ENCODE peak calls at places on chromosomes 16 and 17, in four cellular contexts. T is BJ, P is AG10803, D is prostate gland. M is an unnamed sample.

GRCh38 chr17:17518951-17519350 is 22.8 kb upstream of the RASD1 start:
- DNase-seq in T (no peak), P (no peak), D (no peak), M (no peak)

GRCh38 chr17:79444226-79444625 is 166.6 kb downstream of the RBFOX3 start:
- DNase-seq in T (no peak), P (no peak), D (no peak), M (no peak)

GRCh38 chr16:7805997-7806396 is 473.4 kb downstream of the RBFOX1 start:
- DNase-seq in T (no peak), P (no peak), D (no peak), M (no peak)

GRCh38 chr17:31415004-31415454 is 23.6 kb downstream of the RAB11FIP4 start:
- DNase-seq in T (no peak), P (no peak), D (no peak), M (no peak)

GRCh38 chr17:75645501-75645888 is 12.3 kb downstream of the SMIM5 start:
- DNase-seq in T (no peak), P (no peak), D (peak), M (no peak)

GRCh38 chr17:27630607-27631408 is at the start of gene LGALS9:
- DNase-seq in T (no peak), P (peak), D (no peak), M (peak)

GRCh38 chr17:28861393-28862203 is 6.8 kb downstream of the ERAL1 start:
- DNase-seq in T (no peak), P (no peak), D (no peak), M (no peak)

GRCh38 chr17:52465407-52465806 is 306.9 kb upstream of the CA10 start:
- DNase-seq in T (no peak), P (no peak), D (no peak), M (no peak)

GRCh38 chr17:59372138-59372751 is 40.8 kb downstream of the YPEL2 start:
- DNase-seq in T (peak), P (peak), D (peak), M (peak)

GRCh38 chr16:28912558-28912957 is 12.5 kb downstream of the RABEP2 start:
- DNase-seq in T (no peak), P (no peak), D (no peak), M (no peak)

GRCh38 chr16:83715217-83715920 is 92.4 kb upstream of the HSBP1 start:
- DNase-seq in T (no peak), P (no peak), D (peak), M (no peak)

GRCh38 chr17:58525239-58525638 is 10.8 kb upstream of the MTMR4 start:
- DNase-seq in T (peak), P (peak), D (no peak), M (no peak)

GRCh38 chr17:79579074-79579800 is 31.6 kb downstream of the RBFOX3 start:
- DNase-seq in T (no peak), P (no peak), D (no peak), M (no peak)

GRCh38 chr17:29195465-29196081 is 15.4 kb upstream of the MYO18A start:
- DNase-seq in T (no peak), P (no peak), D (no peak), M (peak)

GRCh38 chr17:352421-353212 is at the start of gene RPH3AL:
- DNase-seq in T (no peak), P (peak), D (peak), M (no peak)

GRCh38 chr16:89009343-89010209 is 32.6 kb upstream of the CBFA2T3 start:
- DNase-seq in T (no peak), P (no peak), D (no peak), M (peak)

GRCh38 chr16:87240211-87241134 is 76.7 kb downstream of the C16orf95 start:
- DNase-seq in T (peak), P (peak), D (no peak), M (no peak)

GRCh38 chr16:26598061-26598460 is 468.7 kb upstream of the C16orf82 start:
- DNase-seq in T (no peak), P (no peak), D (no peak), M (no peak)

GRCh38 chr16:62940573-62940972 is 904.3 kb upstream of the CDH8 start:
- DNase-seq in T (no peak), P (no peak), D (no peak), M (no peak)

GRCh38 chr17:18858567-18859245 is 775 bp downstream of the PRPSAP2 start:
- DNase-seq in T (no peak), P (no peak), D (no peak), M (no peak)

GRCh38 chr16:89672177-89672941 is 14.1 kb upstream of the CDK10 start:
- DNase-seq in T (no peak), P (no peak), D (no peak), M (no peak)

GRCh38 chr17:8438441-8438840 is 2.8 kb downstream of the NDEL1 start:
- DNase-seq in T (no peak), P (no peak), D (no peak), M (no peak)

GRCh38 chr16:80622007-80622406 is 81.2 kb downstream of the DYNLRB2 start:
- DNase-seq in T (no peak), P (no peak), D (no peak), M (peak)

GRCh38 chr16:4115209-4115940 is 867 bp downstream of the ADCY9 start:
- DNase-seq in T (no peak), P (peak), D (peak), M (peak)

GRCh38 chr17:2718150-2718938 is 6.8 kb upstream of the CLUH start:
- DNase-seq in T (no peak), P (no peak), D (no peak), M (no peak)

GRCh38 chr17:1915889-1916288 is 86.1 kb downstream of the RPA1 start:
- DNase-seq in T (no peak), P (no peak), D (no peak), M (no peak)

GRCh38 chr17:47776330-47777197 is 43.5 kb downstream of the TBX21 start:
- DNase-seq in T (no peak), P (peak), D (no peak), M (peak)

GRCh38 chr17:63960006-63960405 is 12.7 kb downstream of the SCN4A start:
- DNase-seq in T (no peak), P (no peak), D (no peak), M (no peak)

GRCh38 chr17:9817086-9817485 is 4.8 kb downstream of the GSG1L2 start:
- DNase-seq in T (no peak), P (peak), D (peak), M (no peak)

GRCh38 chr16:89507834-89508590 is at the start of gene SPG7:
- DNase-seq in T (no peak), P (peak), D (peak), M (peak)

GRCh38 chr17:514584-514983 is 162.0 kb upstream of the RPH3AL start:
- DNase-seq in T (no peak), P (no peak), D (no peak), M (no peak)

GRCh38 chr17:8417806-8418205 is 17.9 kb upstream of the NDEL1 start:
- DNase-seq in T (no peak), P (no peak), D (no peak), M (no peak)

GRCh38 chr17:33390479-33391027 is 97.5 kb upstream of the ASIC2 start:
- DNase-seq in T (peak), P (peak), D (no peak), M (no peak)

GRCh38 chr17:51608251-51608933 is 348.0 kb downstream of the UTP18 start:
- DNase-seq in T (no peak), P (no peak), D (no peak), M (no peak)

GRCh38 chr17:31130286-31131224 is 35.8 kb downstream of the NF1 start:
- DNase-seq in T (no peak), P (no peak), D (no peak), M (no peak)

GRCh38 chr16:54928421-54929089 is 2.1 kb upstream of the IRX5 start:
- DNase-seq in T (no peak), P (peak), D (peak), M (peak)
- TF ChIP-seq CTCF in T (no peak), P (no peak), D (peak), M (no peak)

GRCh38 chr17:50541916-50542688 is 4.9 kb upstream of the SPATA20 start:
- DNase-seq in T (peak), P (peak), D (peak), M (peak)
- TF ChIP-seq CTCF in T (peak), P (peak), D (peak), M (peak)

DNA sequence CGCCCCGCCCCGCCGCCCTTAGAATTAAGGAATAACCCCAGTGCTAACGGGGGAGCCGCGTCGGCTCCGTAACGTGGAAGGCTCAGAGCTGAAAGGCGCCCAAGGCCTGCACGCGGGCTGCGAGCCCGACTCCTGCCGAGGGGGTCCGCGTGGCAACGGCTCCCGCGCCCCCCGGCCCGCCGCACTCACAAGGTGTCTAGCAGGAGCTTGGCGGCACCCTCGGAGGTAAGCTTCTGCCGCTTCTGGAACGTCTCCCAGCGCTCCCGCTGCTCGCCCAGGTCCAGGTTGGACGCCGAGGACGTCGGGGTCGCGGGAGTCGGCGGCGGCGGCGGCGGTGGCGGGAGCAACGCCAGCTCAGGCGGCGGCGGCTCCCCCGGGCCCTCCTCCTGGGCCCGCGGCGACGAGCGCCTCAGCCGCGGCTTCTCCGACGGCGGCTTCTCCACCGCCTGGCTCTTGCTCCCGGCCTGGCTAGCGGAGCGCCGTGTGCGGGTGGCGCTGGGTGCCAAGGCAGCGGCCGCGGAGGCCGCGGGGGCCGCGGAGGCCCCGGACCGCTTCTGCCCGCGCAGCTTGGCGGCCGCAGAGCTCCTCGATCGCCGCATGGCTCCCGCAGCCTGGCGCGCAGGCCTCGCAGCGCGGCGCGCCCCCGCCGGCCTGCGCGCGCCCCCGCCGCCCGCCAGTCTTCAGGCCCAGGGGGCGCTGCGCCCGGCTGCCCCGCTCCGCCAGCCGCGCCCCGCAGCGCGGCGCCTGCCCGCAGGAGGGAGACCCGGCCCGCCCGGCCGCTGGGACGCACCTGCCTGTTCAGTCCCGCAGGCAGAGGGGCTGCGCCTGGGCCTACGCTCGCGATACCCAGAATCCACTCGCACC is at the start of gene CENPV:
- DNase-seq in T (no peak), P (peak), D (peak), M (peak)
- TF ChIP-seq CTCF in T (no peak), P (no peak), D (peak), M (peak)

DNA sequence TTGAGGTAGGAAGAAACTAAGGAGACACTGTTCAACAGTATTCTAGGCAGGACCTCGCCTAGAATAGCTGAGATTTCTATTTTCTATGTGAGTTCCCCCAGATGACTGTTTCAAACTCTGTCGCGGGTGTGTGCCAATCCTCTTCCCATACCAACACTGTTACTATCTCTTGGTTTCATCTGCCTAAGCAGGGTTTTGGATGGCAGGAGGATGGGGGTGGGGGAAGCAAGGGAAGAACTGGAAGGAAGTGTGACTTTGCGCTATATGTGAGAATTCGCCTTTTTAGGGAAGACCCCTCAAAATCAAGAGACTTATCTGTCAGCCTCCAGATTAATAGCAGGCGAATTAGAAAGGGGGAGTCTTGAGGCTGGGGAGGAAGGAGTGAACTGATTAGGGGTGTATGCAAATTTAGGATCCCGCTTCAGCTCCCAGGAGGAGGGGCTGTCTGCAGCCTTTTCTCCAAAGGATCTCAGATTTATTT is 521 bp upstream of the G6PC3 start:
- DNase-seq in T (no peak), P (peak), D (no peak), M (no peak)
- TF ChIP-seq CTCF in T (no peak), P (peak), D (no peak), M (no peak)

GRCh38 chr17:72033311-72033710 is 87.5 kb upstream of the SOX9 start:
- DNase-seq in T (no peak), P (no peak), D (no peak), M (no peak)

GRCh38 chr17:72025113-72025512 is 95.7 kb upstream of the SOX9 start:
- DNase-seq in T (no peak), P (no peak), D (no peak), M (no peak)

GRCh38 chr17:72034000-72034399 is 86.8 kb upstream of the SOX9 start:
- DNase-seq in T (no peak), P (no peak), D (no peak), M (peak)

GRCh38 chr17:72031219-72031906 is 89.5 kb upstream of the SOX9 start:
- DNase-seq in T (no peak), P (no peak), D (no peak), M (no peak)

DNA sequence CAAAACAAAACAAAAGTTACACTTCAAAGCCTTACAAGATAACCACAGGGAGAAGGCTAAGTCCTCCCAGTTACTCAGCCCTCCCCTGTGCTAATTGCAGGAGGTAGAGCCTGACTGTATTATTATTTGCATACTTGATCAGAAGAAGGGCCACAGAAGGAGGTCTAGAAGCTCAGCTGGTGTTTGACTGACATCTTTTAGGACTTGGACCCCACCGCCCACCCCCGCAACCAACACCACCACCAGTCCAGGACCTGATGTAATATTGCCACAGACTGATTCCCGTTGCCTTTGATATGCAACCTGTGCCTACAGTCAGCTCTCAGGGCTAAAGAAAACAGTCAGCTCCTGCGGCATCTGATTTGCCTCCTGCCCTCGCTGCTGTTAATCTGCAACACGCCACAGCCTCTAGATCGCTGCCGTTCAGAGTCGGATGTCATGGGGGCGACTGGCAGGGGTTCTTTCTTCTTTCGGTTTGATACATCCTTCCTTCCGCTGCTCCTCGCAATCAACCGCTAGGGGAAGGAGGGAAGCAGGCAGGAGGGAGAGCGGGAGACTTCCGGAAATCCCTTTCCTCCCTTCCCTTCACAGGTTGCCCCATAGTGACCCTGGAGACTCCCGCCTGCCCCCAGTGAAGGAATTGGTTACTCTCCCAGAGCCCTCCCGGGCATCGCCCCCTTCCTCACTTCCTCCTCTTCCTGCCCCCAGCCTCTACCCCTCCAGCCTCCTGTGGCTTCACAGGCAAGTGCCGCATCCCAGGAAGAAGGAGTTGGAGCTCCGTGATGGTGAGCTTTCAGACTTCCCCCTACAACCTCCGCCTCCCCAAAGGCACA is 90.5 kb upstream of the SOX9 start:
- DNase-seq in T (no peak), P (peak), D (no peak), M (peak)
- TF ChIP-seq CTCF in T (peak), P (peak), D (peak), M (peak)

DNA sequence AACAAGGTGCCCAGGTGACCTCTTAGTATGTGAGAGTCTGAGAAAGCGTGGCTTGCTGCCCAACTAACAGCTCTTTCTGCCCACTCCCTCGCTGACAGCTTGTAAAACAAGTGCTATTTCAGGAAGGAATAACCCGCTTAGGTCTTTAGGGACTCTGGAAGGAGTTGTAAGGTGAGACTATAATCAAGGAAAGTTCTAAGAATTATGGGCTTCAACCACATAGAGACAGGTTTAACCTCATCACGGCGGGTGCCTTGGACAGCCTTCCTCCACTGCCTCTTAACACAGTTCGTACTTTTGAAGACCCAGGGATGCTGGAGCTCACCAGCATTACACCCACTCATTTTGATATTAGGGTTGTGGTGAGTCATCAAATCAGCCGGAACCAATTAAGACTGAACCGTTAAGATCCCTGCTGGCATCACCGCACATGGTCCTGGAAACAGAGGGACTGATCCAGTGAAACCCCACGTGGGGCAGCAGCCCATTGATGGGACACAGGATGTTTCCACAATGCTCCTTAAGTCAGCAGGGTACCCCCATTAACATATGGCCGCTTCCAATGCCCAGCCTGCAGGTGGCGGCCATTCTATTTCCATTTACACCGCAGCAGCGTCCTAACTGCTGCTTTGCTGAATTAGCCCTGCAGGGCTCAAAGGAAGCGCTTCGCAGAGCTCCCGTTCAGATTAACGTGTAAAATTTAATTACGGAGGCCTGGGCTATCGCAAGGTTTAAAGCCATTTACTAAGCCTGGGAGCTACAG is 176.6 kb upstream of the SDK2 start:
- DNase-seq in T (no peak), P (peak), D (no peak), M (no peak)
- TF ChIP-seq CTCF in T (no peak), P (peak), D (peak), M (no peak)

GRCh38 chr17:81400154-81400938 is 5.1 kb downstream of the BAHCC1 start:
- DNase-seq in T (no peak), P (peak), D (no peak), M (no peak)
- TF ChIP-seq CTCF in T (no peak), P (no peak), D (no peak), M (no peak)

DNA sequence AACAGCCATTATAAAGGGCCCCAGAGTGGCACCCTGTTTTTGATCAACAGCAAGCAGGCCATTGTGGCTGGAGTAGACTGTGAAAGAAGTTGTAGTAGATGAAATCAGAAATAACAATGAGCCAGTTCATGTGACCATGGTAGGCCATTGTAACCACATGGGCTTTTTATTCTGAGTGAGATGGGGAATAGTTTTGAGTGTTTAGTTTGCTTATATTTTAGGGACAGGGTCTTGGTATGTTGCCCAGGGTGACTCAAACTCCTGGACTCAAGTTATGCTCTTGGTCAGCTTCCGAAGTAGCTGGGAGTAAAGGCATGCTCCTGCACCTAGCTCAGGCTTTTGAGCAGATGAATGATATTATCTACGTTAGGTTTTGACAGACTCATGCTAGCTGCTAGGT is 12.0 kb downstream of the CBFB start:
- DNase-seq in T (no peak), P (peak), D (no peak), M (no peak)
- TF ChIP-seq CTCF in T (no peak), P (no peak), D (no peak), M (no peak)

DNA sequence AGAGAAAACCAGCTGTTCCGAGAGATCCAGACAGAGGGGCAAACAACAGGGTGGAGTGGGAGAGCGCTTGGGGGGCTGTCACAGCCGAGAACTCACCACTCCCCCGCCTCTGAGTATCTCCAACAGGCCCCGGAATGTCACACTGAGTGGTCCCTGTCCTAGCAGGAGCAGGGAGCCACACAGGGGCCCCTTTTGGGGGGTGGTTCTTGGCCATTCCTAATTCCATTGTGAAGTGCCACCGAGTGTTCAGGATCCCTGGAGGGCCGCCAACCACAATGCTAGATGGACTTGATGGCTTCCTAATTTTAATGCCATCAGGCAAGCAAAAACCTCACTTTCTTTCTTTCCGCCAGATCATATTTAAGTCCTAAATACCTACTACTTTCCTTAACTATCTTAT is 16.8 kb downstream of the ABCA3 start:
- DNase-seq in T (no peak), P (no peak), D (no peak), M (no peak)
- TF ChIP-seq CTCF in T (no peak), P (no peak), D (no peak), M (no peak)